ENCODE peak calls at places on chromosomes 16 and 17, in eight cellular contexts. D, I, C, F, J, G, A and B are unnamed samples.

GRCh38 chr17:41521574-41522261 is 3.0 kb upstream of the KRT15 start:
- DNase-seq in A (no peak), J (no peak), F (peak; percentile 98), G (no peak), C (peak; percentile 67), D (peak; percentile 87), I (peak; percentile 74), B (no peak)

GRCh38 chr16:88633684-88634140 is 4.7 kb upstream of the IL17C start:
- DNase-seq in D (peak; percentile 56), F (no peak), G (no peak), I (no peak), A (no peak), C (peak; percentile 28), J (no peak), B (no peak)

GRCh38 chr17:78307887-78308633 is 51.8 kb downstream of the SOCS3 start:
- DNase-seq in G (no peak), I (no peak), J (no peak), F (peak; percentile 70), A (no peak), C (no peak), D (no peak), B (no peak)

GRCh38 chr17:46811978-46812583 is 6.4 kb downstream of the WNT3 start:
- DNase-seq in C (no peak), F (no peak), A (no peak), J (no peak), G (no peak), I (no peak), D (peak; percentile 80), B (no peak)

GRCh38 chr17:17170346-17170976 is 35.7 kb downstream of the PLD6 start:
- DNase-seq in A (no peak), D (peak; percentile 31), C (peak; percentile 24), G (no peak), F (no peak), J (no peak), I (no peak), B (no peak)

GRCh38 chr17:27457731-27458523 is 1.7 kb downstream of the KSR1 start:
- DNase-seq in C (peak; percentile 50), G (peak; percentile 33), F (no peak), D (peak; percentile 41), I (no peak), A (no peak), J (no peak), B (no peak)

GRCh38 chr17:79216391-79216790 is 141.8 kb downstream of the ENGASE start:
- DNase-seq in A (no peak), C (no peak), I (no peak), G (no peak), F (no peak), D (no peak), J (no peak), B (no peak)

GRCh38 chr16:56988948-56989945 is at the start of gene NLRC5:
- DNase-seq in C (peak; percentile 87), I (no peak), A (peak; percentile 36), D (peak; percentile 95), G (peak; percentile 46), F (peak; percentile 74), J (peak; percentile 84), B (peak; percentile 92)

GRCh38 chr16:85838876-85839585 is 39.5 kb downstream of the COX4I1 start:
- DNase-seq in G (no peak), I (no peak), A (no peak), C (no peak), D (no peak), J (no peak), F (no peak), B (no peak)

GRCh38 chr16:84360170-84360569 is 8.2 kb upstream of the ATP2C2 start:
- DNase-seq in D (no peak), C (no peak), G (no peak), F (no peak), J (no peak), A (no peak), I (no peak), B (no peak)

GRCh38 chr17:79622201-79622601 is 11.3 kb upstream of the RBFOX3 start:
- DNase-seq in A (no peak), G (no peak), D (no peak), C (no peak), F (no peak), I (no peak), J (no peak), B (no peak)

GRCh38 chr17:32654351-32654750 is 167.6 kb downstream of the CDK5R1 start:
- DNase-seq in I (no peak), F (no peak), D (no peak), G (no peak), J (no peak), C (no peak), A (no peak), B (no peak)

GRCh38 chr17:29664743-29665479 is 42.2 kb upstream of the CORO6 start:
- DNase-seq in F (peak; percentile 92), C (peak; percentile 50), D (peak; percentile 87), I (peak; percentile 67), A (no peak), J (no peak), G (no peak), B (no peak)

GRCh38 chr16:19135201-19135838 is 21.6 kb downstream of the ITPRIPL2 start:
- DNase-seq in I (no peak), A (no peak), J (no peak), F (no peak), D (no peak), G (no peak), C (no peak), B (no peak)
- H3K4me1 ChIP-seq in I (peaks cover 50% of the 10 kb centered on the region), A (peaks cover 100% of the 10 kb centered on the region), J (peaks cover 5% of the 10 kb centered on the region), F (peaks cover 84% of the 10 kb centered on the region), D (peaks cover 46% of the 10 kb centered on the region), G (no peaks in the 10 kb centered on the region), C (no peaks in the 10 kb centered on the region), B (no peaks in the 10 kb centered on the region)

GRCh38 chr16:67425046-67425445 is 5.9 kb upstream of the HSD11B2 start:
- DNase-seq in I (no peak), D (no peak), J (no peak), G (no peak), C (no peak), F (no peak), A (no peak), B (no peak)

GRCh38 chr16:67423015-67423414 is 6.7 kb upstream of the ZDHHC1 start:
- DNase-seq in C (no peak), F (no peak), A (no peak), D (no peak), I (no peak), J (no peak), G (no peak), B (no peak)

GRCh38 chr16:67425581-67425980 is 5.3 kb upstream of the HSD11B2 start:
- DNase-seq in I (no peak), J (no peak), D (no peak), G (no peak), F (no peak), C (no peak), A (no peak), B (no peak)

GRCh38 chr16:67426022-67426421 is 4.9 kb upstream of the HSD11B2 start:
- DNase-seq in D (no peak), A (no peak), F (no peak), C (no peak), I (no peak), J (no peak), G (no peak), B (no peak)

DNA sequence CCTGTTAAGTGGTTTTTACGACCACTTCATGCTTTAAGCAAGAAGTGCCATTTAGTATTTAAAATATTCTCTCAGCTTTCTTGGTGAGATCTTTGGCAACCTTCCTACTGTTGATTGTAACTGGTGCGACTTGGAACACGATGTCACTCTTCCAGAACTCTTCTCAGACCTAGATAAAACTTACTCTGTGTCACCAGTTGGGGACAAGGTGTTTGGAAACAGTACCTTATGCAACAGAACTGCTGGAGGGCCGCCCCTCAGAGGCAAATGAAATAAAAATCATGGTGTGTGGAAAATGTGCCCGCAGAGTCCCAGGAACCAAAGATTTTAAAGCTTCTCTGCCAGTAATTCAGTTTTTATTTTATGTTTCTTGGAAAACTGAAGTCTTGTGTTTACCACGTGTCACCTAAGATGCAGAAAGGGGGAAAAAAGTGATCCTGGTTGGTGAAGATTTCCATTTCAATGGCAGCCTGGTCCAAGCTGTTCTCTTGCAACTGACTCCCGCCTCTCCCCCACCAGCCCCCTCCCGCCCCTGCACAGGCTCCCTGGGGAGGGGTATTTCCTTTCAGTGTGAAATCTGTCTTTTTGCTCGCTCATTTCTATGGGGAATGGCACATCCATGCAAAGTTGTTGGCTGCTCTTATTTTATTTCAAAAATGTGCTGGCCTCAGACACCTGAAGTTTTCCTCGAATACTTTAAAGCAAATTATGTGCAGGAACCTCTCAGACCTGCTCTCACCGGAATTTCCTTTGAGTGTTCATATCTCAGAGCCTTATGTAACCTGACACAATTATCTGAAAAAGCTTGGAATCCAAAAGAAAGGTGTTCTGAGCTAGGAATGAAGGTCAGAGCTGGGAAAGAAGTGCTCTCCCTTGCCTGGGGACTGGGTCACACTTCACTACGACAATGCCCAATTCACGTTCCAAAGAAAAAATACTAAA is 7.0 kb upstream of the HSD11B2 start:
- DNase-seq in G (no peak), C (no peak), F (no peak), I (no peak), A (no peak), D (no peak), J (no peak), B (no peak)
- H3K4me3 ChIP-seq in G (no peak overlapping the region), C (no peak overlapping the region), F (no peak overlapping the region), I (no peak overlapping the region), A (no peak overlapping the region), D (no peak overlapping the region), J (no peak overlapping the region), B (no peak overlapping the region)

DNA sequence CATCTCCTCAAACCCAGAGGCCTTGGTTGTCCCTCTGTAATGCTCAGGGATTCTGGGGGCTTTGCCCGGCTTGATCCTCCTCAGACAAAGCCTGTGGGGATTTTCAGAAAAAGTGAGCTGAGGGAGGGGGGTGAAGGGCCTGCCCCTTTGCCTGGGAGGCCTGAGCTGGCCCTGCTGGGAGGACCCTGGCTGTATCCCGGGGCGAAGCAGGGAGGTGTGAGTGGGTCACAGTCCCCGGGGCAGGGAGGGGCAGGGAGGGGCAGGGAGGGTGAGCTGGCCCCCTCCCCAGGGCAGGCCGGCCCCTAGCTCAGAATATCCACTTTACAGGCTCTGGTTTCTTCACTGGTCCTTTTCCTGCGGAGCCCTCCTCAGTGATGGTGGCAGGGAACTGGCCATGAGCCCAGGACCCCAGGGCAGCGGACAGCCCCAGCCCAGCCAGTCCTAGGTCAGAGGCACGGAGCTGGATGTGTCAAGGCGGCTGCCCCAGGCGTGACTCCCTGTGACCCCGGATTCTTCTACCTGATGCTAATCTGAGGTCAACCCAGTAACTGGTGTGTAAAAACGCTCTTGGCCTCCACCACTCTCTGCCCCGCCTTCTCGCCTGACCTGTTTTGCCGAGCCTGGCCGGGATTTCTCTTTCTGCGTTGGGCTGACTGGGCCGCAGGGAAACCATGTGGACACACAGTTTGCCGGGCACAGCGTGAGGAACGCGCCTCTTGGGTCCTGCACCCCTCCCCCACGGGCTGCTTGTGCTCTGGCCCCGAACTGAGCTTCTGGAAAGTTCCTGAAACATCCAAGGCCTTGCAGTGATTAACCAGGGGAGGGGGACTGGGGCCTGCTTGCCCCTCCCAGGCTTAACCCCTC is 5.8 kb upstream of the FASN start:
- DNase-seq in J (peak; percentile 71), G (peak; percentile 83), A (no peak), I (no peak), C (peak; percentile 38), F (peak; percentile 89), D (peak; percentile 27), B (no peak)
- H3K4me1 ChIP-seq in J (peaks cover 55% of the 10 kb centered on the region), G (peaks cover 44% of the 10 kb centered on the region), A (peaks cover 91% of the 10 kb centered on the region), I (peaks cover 89% of the 10 kb centered on the region), C (peaks cover 31% of the 10 kb centered on the region), F (peaks cover 76% of the 10 kb centered on the region), D (peaks cover 4% of the 10 kb centered on the region), B (peaks cover 15% of the 10 kb centered on the region)

DNA sequence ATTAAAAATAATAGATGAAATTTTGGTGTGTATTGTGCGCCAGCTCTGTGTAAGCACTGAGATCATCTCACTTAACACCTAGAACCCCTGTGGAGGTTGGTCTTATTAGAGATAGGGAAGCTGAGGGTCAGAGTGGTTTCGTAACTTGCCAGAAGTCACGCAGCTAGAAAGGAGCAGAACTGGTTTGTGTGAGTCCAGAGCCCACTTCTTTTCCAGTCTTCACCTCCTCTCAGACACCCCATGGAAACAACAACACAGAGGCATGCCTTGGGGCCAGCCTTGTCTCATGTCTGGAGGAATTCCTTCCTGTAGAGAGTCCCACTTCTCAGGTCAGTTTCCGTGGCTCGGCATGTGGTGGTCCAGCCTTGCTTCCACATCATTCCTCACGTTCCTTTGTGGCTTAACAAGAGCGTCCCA is 16.5 kb downstream of the YPEL2 start:
- DNase-seq in F (peak; percentile 84), J (no peak), I (no peak), C (no peak), A (no peak), G (no peak), D (no peak), B (no peak)
- H3K4me3 ChIP-seq in F (no peak overlapping the region), J (no peak overlapping the region), I (no peak overlapping the region), C (no peak overlapping the region), A (no peak overlapping the region), G (no peak overlapping the region), D (no peak overlapping the region), B (no peak overlapping the region)